ENCODE peak calls at places on chromosome 14, in six cellular contexts. T is stomach, M is H1, H is uterus, F is left ventricle myocardium inferior, U is Panc1. J is an unnamed sample.

GRCh38 chr14:54696998-54697397 is 130.1 kb downstream of the SAMD4A start:
- DNase-seq in T (no peak), M (no peak), H (no peak), F (no peak), U (no peak), J (no peak)

GRCh38 chr14:99512571-99513182 is 31.5 kb downstream of the CCNK start:
- DNase-seq in T (no peak), M (no peak), H (no peak), F (no peak), U (no peak), J (no peak)

GRCh38 chr14:101496779-101497420 is 64.4 kb upstream of the DIO3 start:
- DNase-seq in T (peak; percentile 17), M (no peak), H (peak; percentile 7), F (no peak), U (no peak), J (no peak)

GRCh38 chr14:99454246-99454645 is 26.4 kb downstream of the SETD3 start:
- DNase-seq in T (no peak), M (no peak), H (no peak), F (no peak), U (no peak), J (no peak)

GRCh38 chr14:50068496-50068895 is 47.9 kb downstream of the VCPKMT start:
- DNase-seq in T (no peak), M (no peak), H (no peak), F (no peak), U (no peak), J (no peak)

GRCh38 chr14:71309756-71310155 is 402.5 kb downstream of the PCNX1 start:
- DNase-seq in T (no peak), M (no peak), H (no peak), F (no peak), U (no peak), J (no peak)

GRCh38 chr14:59301354-59301753 is 112.9 kb downstream of the DAAM1 start:
- DNase-seq in T (no peak), M (no peak), H (no peak), F (no peak), U (no peak), J (no peak)

GRCh38 chr14:66174453-66174891 is 311.7 kb upstream of the CCDC196 start:
- DNase-seq in T (no peak), M (no peak), H (no peak), F (no peak), U (no peak), J (no peak)

GRCh38 chr14:22386924-22387775 is 201.9 kb downstream of the DAD1 start:
- DNase-seq in T (peak; percentile 73), M (peak; percentile 9), H (peak; percentile 85), F (peak; percentile 22), U (peak; percentile 50), J (peak; percentile 95)

GRCh38 chr14:52551696-52552062 is 626 bp downstream of the TXNDC16 start:
- DNase-seq in T (no peak), M (no peak), H (no peak), F (no peak), U (no peak), J (peak; percentile 18)

GRCh38 chr14:20757963-20758362 is 10.2 kb upstream of the EDDM3B start:
- DNase-seq in T (no peak), M (no peak), H (no peak), F (no peak), U (no peak), J (peak; percentile 15)

GRCh38 chr14:35808076-35808657 is 928 bp downstream of the RALGAPA1 start:
- DNase-seq in T (peak; percentile 38), M (no peak), H (peak; percentile 28), F (no peak), U (no peak), J (no peak)

GRCh38 chr14:103862393-103862782 is 15.0 kb upstream of the PPP1R13B start:
- DNase-seq in T (no peak), M (no peak), H (no peak), F (no peak), U (no peak), J (no peak)

GRCh38 chr14:75381642-75382041 is 46.2 kb upstream of the JDP2 start:
- DNase-seq in T (no peak), M (no peak), H (no peak), F (no peak), U (no peak), J (no peak)

GRCh38 chr14:56120091-56120632 is 2.0 kb downstream of the PELI2 start:
- DNase-seq in T (no peak), M (no peak), H (no peak), F (no peak), U (no peak), J (no peak)

GRCh38 chr14:54922598-54922997 is 20.0 kb upstream of the GCH1 start:
- DNase-seq in T (no peak), M (no peak), H (no peak), F (no peak), U (no peak), J (no peak)

GRCh38 chr14:94320243-94320642 is 2.9 kb downstream of the SERPINA6 start:
- DNase-seq in T (no peak), M (no peak), H (no peak), F (no peak), U (no peak), J (no peak)

GRCh38 chr14:103091041-103091882 is 3.3 kb upstream of the EXOC3L4 start:
- DNase-seq in T (peak; percentile 75), M (no peak), H (no peak), F (peak; percentile 64), U (no peak), J (no peak)

GRCh38 chr14:106845286-106846087 is 1319.1 kb downstream of the TMEM121 start:
- DNase-seq in T (peak; percentile 87), M (no peak), H (no peak), F (no peak), U (no peak), J (no peak)

GRCh38 chr14:71175491-71175890 is 268.2 kb downstream of the PCNX1 start:
- DNase-seq in T (peak; percentile 28), M (no peak), H (no peak), F (no peak), U (no peak), J (no peak)

GRCh38 chr14:97697772-97698171 is 900.6 kb downstream of the VRK1 start:
- DNase-seq in T (no peak), M (no peak), H (no peak), F (no peak), U (no peak), J (no peak)

GRCh38 chr14:88895116-88895515 is 70.7 kb downstream of the TTC8 start:
- DNase-seq in T (no peak), M (no peak), H (no peak), F (no peak), U (no peak), J (no peak)

GRCh38 chr14:74290415-74290814 is 12.3 kb downstream of the ABCD4 start:
- DNase-seq in T (no peak), M (no peak), H (no peak), F (no peak), U (no peak), J (no peak)
- TF ChIP-seq CTCF in T (no peak), M (peak; percentile 32), H (no peak), F (peak; percentile 47), U (peak; percentile 72), J (peak; percentile 9)

DNA sequence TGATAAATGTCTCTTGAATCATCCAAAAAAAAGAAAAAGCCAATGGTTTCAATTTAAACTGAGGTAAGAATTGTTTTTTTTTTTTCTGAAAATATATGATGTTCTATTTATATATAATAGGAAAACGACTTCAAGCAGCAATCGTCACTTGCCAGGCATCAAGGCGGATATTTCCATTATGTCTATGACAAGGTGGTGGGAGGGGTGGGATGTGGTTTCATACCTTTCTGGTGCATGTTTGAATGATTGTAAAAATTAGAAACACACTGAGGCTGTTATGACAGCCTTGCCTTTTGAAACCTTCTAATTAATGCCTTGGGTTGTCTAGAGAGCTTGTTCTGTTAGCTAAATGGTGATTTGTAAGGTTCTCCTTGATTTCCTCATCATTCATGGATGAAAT is 502.9 kb downstream of the DIO2 start:
- DNase-seq in T (no peak), M (no peak), H (no peak), F (no peak), U (no peak), J (no peak)
- H3K9me3 ChIP-seq in T (no peaks in the 10 kb centered on the region), M (no peaks in the 10 kb centered on the region), H (no peaks in the 10 kb centered on the region), F (no peaks in the 10 kb centered on the region), U (no peaks in the 10 kb centered on the region), J (no peaks in the 10 kb centered on the region)

GRCh38 chr14:24992624-24993360 is 57.2 kb downstream of the STXBP6 start:
- DNase-seq in T (no peak), M (no peak), H (no peak), F (no peak), U (no peak), J (no peak)
- TF ChIP-seq CTCF in T (no peak), M (no peak), H (no peak), F (no peak), U (no peak), J (no peak)

DNA sequence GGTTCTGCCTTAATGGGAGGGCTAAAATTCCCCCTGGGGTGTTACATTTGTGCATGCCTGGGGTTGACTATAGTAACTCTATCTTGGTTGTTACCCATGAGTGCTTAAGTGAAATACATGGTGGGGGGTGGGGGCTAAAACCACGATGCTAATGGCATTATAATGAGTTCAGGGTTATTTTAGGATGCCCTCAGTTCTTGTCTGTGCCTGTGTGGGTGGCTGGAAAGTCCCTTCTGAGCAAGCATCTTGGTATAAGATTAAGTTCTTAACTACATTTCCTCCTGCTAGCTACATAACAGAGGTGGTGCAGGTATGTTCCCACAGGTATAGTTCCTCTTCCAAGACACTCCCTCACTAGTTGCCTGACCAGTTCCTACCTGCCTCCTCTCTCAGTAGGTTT is 822.3 kb downstream of the LRFN5 start:
- DNase-seq in T (no peak), M (no peak), H (no peak), F (no peak), U (no peak), J (no peak)
- H3K9me3 ChIP-seq in T (peaks cover 3% of the 10 kb centered on the region), M (no peaks in the 10 kb centered on the region), H (no peaks in the 10 kb centered on the region), F (peaks cover 12% of the 10 kb centered on the region), U (no peaks in the 10 kb centered on the region), J (no peaks in the 10 kb centered on the region)